ENCODE peak calls at places on chromosomes 12 and 14, in four cellular contexts. M is AG04450, E is K562, O is tibial nerve. P is an unnamed sample.
A peak's percentile ranks its signal among the peaks of the same experiment; 100 is the strongest.

GRCh38 chr14:100594625-100594951 is 7.4 kb upstream of the BEGAIN start:
- DNase-seq in M (no peak), E (no peak), O (no peak), P (no peak)

GRCh38 chr12:120369476-120370342 is 745 bp upstream of the MSI1 start:
- DNase-seq in M (no peak), E (no peak), O (no peak), P (no peak)

GRCh38 chr12:125651625-125652024 is 586.4 kb downstream of the AACS start:
- DNase-seq in M (no peak), E (no peak), O (no peak), P (no peak)

GRCh38 chr12:11807453-11807852 is 158.0 kb downstream of the ETV6 start:
- DNase-seq in M (no peak), E (no peak), O (no peak), P (no peak)

GRCh38 chr12:19530631-19531020 is 91.3 kb downstream of the AEBP2 start:
- DNase-seq in M (no peak), E (no peak), O (no peak), P (no peak)

GRCh38 chr14:20692111-20692751 is 3.7 kb downstream of the ANG start:
- DNase-seq in M (no peak), E (no peak), O (no peak), P (no peak)

GRCh38 chr12:71155228-71155627 is 2.6 kb downstream of the TSPAN8 start:
- DNase-seq in M (no peak), E (no peak), O (no peak), P (no peak)

GRCh38 chr12:84960918-84961317 is 48.3 kb upstream of the SLC6A15 start:
- DNase-seq in M (no peak), E (no peak), O (no peak), P (no peak)

GRCh38 chr12:113173081-113173698 is 12.1 kb downstream of the DDX54 start:
- DNase-seq in M (no peak), E (no peak), O (no peak), P (no peak)

GRCh38 chr12:6327159-6327558 is 14.7 kb downstream of the TNFRSF1A start:
- DNase-seq in M (no peak), E (no peak), O (no peak), P (no peak)

GRCh38 chr12:97112161-97112560 is 205.1 kb downstream of the NEDD1 start:
- DNase-seq in M (no peak), E (no peak), O (no peak), P (no peak)

GRCh38 chr12:130110910-130111309 is 51.4 kb upstream of the FZD10 start:
- DNase-seq in M (no peak), E (no peak), O (no peak), P (no peak)

GRCh38 chr14:30402846-30403245 is 156.1 kb upstream of the G2E3 start:
- DNase-seq in M (no peak), E (no peak), O (no peak), P (no peak)

GRCh38 chr14:81205639-81206038 is 15.1 kb downstream of the GTF2A1 start:
- DNase-seq in M (no peak), E (no peak), O (no peak), P (no peak)

GRCh38 chr12:29610473-29611174 is 113.1 kb upstream of the OVCH1 start:
- DNase-seq in M (no peak), E (no peak), O (no peak), P (no peak)

GRCh38 chr14:102408729-102409128 is 46.0 kb downstream of the TECPR2 start:
- DNase-seq in M (no peak), E (no peak), O (no peak), P (no peak)
- H3K27ac ChIP-seq in M (no peak overlapping the region), E (no peak overlapping the region), O (no peak overlapping the region), P (peak overlapping the region; percentile 79)

DNA sequence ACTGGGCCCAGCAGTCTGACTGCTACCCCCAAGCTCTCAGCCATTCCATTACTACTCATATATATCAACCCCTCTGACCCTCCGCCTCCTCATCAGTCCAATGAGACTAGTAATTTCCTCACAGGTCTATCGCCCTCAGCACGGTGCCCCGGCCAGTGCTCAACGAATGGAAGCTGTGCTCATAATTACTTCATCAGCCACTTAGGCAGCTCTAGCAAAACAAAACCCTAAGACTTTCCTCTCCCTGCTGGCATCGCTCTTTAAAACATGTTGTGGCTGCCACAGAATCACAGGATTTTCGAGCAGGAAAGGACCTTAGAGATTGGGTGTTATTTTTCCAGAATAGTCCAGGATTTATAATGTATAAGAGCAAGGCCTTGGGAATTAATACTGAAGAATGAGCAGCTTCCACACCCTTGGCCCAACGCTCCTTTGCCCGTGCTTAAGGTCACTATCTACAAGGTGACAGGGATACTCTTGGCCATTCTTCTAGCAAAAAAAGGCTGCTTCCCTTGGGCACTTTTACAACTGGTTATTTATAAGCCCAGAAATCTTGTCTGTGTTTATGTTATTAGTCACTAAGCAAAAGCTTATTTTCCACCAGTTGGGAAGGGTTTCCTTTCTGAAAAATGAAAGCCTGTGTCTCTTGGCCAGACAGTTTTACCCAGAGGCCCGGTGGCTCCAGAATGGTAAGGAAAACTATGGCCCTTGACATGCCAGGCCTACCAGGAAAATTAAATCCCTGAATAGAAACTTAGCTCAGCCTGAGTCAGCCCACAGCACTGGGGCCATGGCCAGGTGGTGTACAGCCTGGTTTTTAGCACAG is 48.0 kb downstream of the NUAK1 start:
- DNase-seq in M (no peak), E (no peak), O (no peak), P (peak; percentile 37)
- H3K27ac ChIP-seq in M (peak overlapping the region; percentile 71), E (no peak overlapping the region), O (peak overlapping the region; percentile 50), P (peak overlapping the region; percentile 93)

GRCh38 chr14:59302313-59302712 is 113.8 kb downstream of the DAAM1 start:
- DNase-seq in M (no peak), E (no peak), O (no peak), P (no peak)
- H3K27ac ChIP-seq in M (no peak overlapping the region), E (no peak overlapping the region), O (no peak overlapping the region), P (no peak overlapping the region)

GRCh38 chr12:104600790-104601739 is 144.3 kb downstream of the CHST11 start:
- DNase-seq in M (no peak), E (peak; percentile 61), O (no peak), P (no peak)
- H3K27ac ChIP-seq in M (no peak overlapping the region), E (peak overlapping the region; percentile 84), O (no peak overlapping the region), P (no peak overlapping the region)

P was measured in thoracic aorta.